ENCODE peak calls at places on chromosomes 4 and X, in four cellular contexts. Q is stimulated activated naive CD4-positive, alpha-beta T cell; U is nephron progenitor cell; B is ACHN. A is an unnamed sample.

GRCh38 chr4:61614256-61614655 is 414.1 kb downstream of the ADGRL3 start:
- DNase-seq in Q (no peak), U (no peak), B (no peak), A (no peak)

GRCh38 chr4:172962564-172963353 is 205.9 kb upstream of the GALNT7 start:
- DNase-seq in Q (no peak), U (no peak), B (peak; percentile 17), A (no peak)

GRCh38 chr4:65508169-65508568 is 162.1 kb downstream of the EPHA5 start:
- DNase-seq in Q (no peak), U (no peak), B (peak; percentile 32), A (no peak)

GRCh38 chr4:187840814-187841213 is 154.8 kb upstream of the ZFP42 start:
- DNase-seq in Q (no peak), U (no peak), B (no peak), A (no peak)

GRCh38 chr4:184684491-184685189 is 35.1 kb downstream of the PRIMPOL start:
- DNase-seq in Q (no peak), U (no peak), B (no peak), A (no peak)

GRCh38 chr4:113476800-113477199 is 284.7 kb downstream of the CAMK2D start:
- DNase-seq in Q (no peak), U (no peak), B (no peak), A (no peak)

GRCh38 chrX:68358679-68359078 is 74.6 kb downstream of the OPHN1 start:
- DNase-seq in Q (no peak), U (no peak), B (no peak), A (no peak)

GRCh38 chrX:143571521-143571920 is 54.2 kb upstream of the SPANXN3 start:
- DNase-seq in Q (no peak), U (no peak), B (no peak), A (no peak)

GRCh38 chrX:29617276-29617675 is 598.1 kb upstream of the MAGEB2 start:
- DNase-seq in Q (no peak), U (no peak), B (peak; percentile 0), A (no peak)

GRCh38 chr4:72846280-72847111 is 223.0 kb downstream of the COX18 start:
- DNase-seq in Q (no peak), U (peak; percentile 31), B (no peak), A (no peak)

GRCh38 chr4:109962401-109962800 is 49.7 kb downstream of the EGF start:
- DNase-seq in Q (no peak), U (no peak), B (no peak), A (no peak)

GRCh38 chrX:115068896-115069295 is 51.5 kb upstream of the IL13RA2 start:
- DNase-seq in Q (no peak), U (peak; percentile 1), B (no peak), A (no peak)

GRCh38 chr4:36712013-36712412 is 430.6 kb downstream of the DTHD1 start:
- DNase-seq in Q (no peak), U (no peak), B (no peak), A (no peak)

GRCh38 chr4:183860726-183861125 is 44.4 kb upstream of the STOX2 start:
- DNase-seq in Q (no peak), U (no peak), B (no peak), A (no peak)

GRCh38 chrX:151896734-151897474 is 15.8 kb upstream of the MAGEA4 start:
- DNase-seq in Q (no peak), U (no peak), B (no peak), A (no peak)

GRCh38 chrX:42028113-42028512 is 104.8 kb upstream of the CASK start:
- DNase-seq in Q (no peak), U (no peak), B (no peak), A (peak; percentile 18)

GRCh38 chr4:102815981-102816380 is 11.4 kb downstream of the UBE2D3 start:
- DNase-seq in Q (no peak), U (no peak), B (peak; percentile 79), A (peak; percentile 67)

GRCh38 chr4:25401066-25401465 is 24.0 kb downstream of the ANAPC4 start:
- DNase-seq in Q (no peak), U (no peak), B (no peak), A (no peak)

GRCh38 chrX:119756926-119757635 is 1.3 kb upstream of the SOWAHD start:
- DNase-seq in Q (peak; percentile 14), U (no peak), B (no peak), A (no peak)

GRCh38 chr4:165457793-165458192 is 79.0 kb downstream of the CPE start:
- DNase-seq in Q (no peak), U (no peak), B (no peak), A (no peak)

GRCh38 chr4:8255698-8256441 is 13.7 kb upstream of the HTRA3 start:
- DNase-seq in Q (no peak), U (no peak), B (no peak), A (no peak)

GRCh38 chr4:40523581-40523980 is 106.1 kb downstream of the RBM47 start:
- DNase-seq in Q (no peak), U (no peak), B (no peak), A (no peak)

GRCh38 chr4:23768541-23768940 is 121.3 kb downstream of the PPARGC1A start:
- DNase-seq in Q (no peak), U (no peak), B (no peak), A (no peak)

GRCh38 chr4:48315728-48316630 is 25.4 kb upstream of the SLAIN2 start:
- DNase-seq in Q (peak; percentile 21), U (no peak), B (peak; percentile 65), A (peak; percentile 77)

GRCh38 chrX:50770702-50771101 is 43.3 kb downstream of the SHROOM4 start:
- DNase-seq in Q (no peak), U (no peak), B (no peak), A (no peak)

GRCh38 chrX:120791013-120791643 is 84.5 kb downstream of the CT47B1 start:
- DNase-seq in Q (no peak), U (no peak), B (peak; percentile 17), A (peak; percentile 51)

GRCh38 chr4:102663073-102663472 is 97.7 kb downstream of the MANBA start:
- DNase-seq in Q (no peak), U (no peak), B (no peak), A (no peak)

GRCh38 chrX:3550160-3550765 is 163.2 kb downstream of the PRKX start:
- DNase-seq in Q (no peak), U (no peak), B (peak; percentile 7), A (peak; percentile 57)

GRCh38 chrX:133434197-133434820 is 19.0 kb upstream of the GPC4 start:
- DNase-seq in Q (no peak), U (no peak), B (peak; percentile 7), A (peak; percentile 21)

GRCh38 chrX:13007519-13008188 is 32.7 kb downstream of the TMSB4X start:
- DNase-seq in Q (no peak), U (no peak), B (no peak), A (no peak)

GRCh38 chr4:114488301-114488982 is 110.2 kb upstream of the UGT8 start:
- DNase-seq in Q (no peak), U (no peak), B (no peak), A (no peak)

GRCh38 chr4:181957088-181957487 is 286.1 kb upstream of the TENM3 start:
- DNase-seq in Q (no peak), U (no peak), B (no peak), A (no peak)

GRCh38 chr4:15336410-15337184 is 91.2 kb upstream of the C1QTNF7 start:
- DNase-seq in Q (no peak), U (no peak), B (no peak), A (no peak)

GRCh38 chr4:116573540-116573939 is 511.8 kb downstream of the TRAM1L1 start:
- DNase-seq in Q (no peak), U (no peak), B (no peak), A (no peak)

GRCh38 chrX:75155454-75155829 is 641 bp downstream of the ABCB7 start:
- DNase-seq in Q (no peak), U (no peak), B (no peak), A (peak; percentile 2)

GRCh38 chrX:70052895-70053615 is 3.3 kb upstream of the AWAT2 start:
- DNase-seq in Q (no peak), U (no peak), B (no peak), A (no peak)

GRCh38 chr4:14749910-14750309 is 252.4 kb upstream of the CPEB2 start:
- DNase-seq in Q (no peak), U (no peak), B (peak; percentile 2), A (peak; percentile 62)

GRCh38 chr4:3514806-3515421 is 17.3 kb downstream of the LRPAP1 start:
- DNase-seq in Q (no peak), U (peak; percentile 53), B (no peak), A (no peak)

A was measured in SK-MEL-5.